ENCODE peak calls at places on chromosome 7, in nine cellular contexts. P, N, W, R, D, B, T, J and G are unnamed samples.
A peak's percentile ranks its signal among the peaks of the same experiment; 100 is the strongest.

GRCh38 chr7:16078076-16078952 is 343.0 kb downstream of the CRPPA start:
- DNase-seq in R (no peak), D (peak; percentile 71), W (peak; percentile 75), N (peak; percentile 64), B (peak; percentile 61), J (no peak), T (no peak), P (no peak), G (peak; percentile 11)

GRCh38 chr7:50656141-50656895 is 91.1 kb upstream of the DDC start:
- DNase-seq in D (peak; percentile 27), W (no peak), T (no peak), B (no peak), J (no peak), R (no peak), P (no peak), N (no peak), G (no peak)

GRCh38 chr7:81846398-81846797 is 76.6 kb upstream of the HGF start:
- DNase-seq in T (peak; percentile 35), J (no peak), B (no peak), R (no peak), W (peak; percentile 31), N (peak; percentile 74), P (no peak), D (no peak), G (no peak)

GRCh38 chr7:139422126-139422525 is 61.3 kb downstream of the KLRG2 start:
- DNase-seq in J (no peak), B (no peak), T (no peak), W (no peak), R (no peak), N (no peak), P (no peak), D (no peak), G (no peak)

GRCh38 chr7:103524042-103524907 is 78.3 kb upstream of the SLC26A5 start:
- DNase-seq in D (no peak), J (no peak), W (peak; percentile 43), T (no peak), B (peak; percentile 29), R (no peak), N (peak; percentile 68), P (no peak), G (peak; percentile 15)

GRCh38 chr7:80136276-80137045 is 1.8 kb downstream of the GNAI1 start:
- DNase-seq in W (peak; percentile 65), N (peak; percentile 63), J (no peak), T (no peak), B (no peak), D (no peak), P (no peak), R (no peak), G (no peak)

GRCh38 chr7:1709900-1710299 is 39.8 kb downstream of the ELFN1 start:
- DNase-seq in D (no peak), R (no peak), J (no peak), T (no peak), P (no peak), B (no peak), N (no peak), W (no peak), G (peak; percentile 21)

GRCh38 chr7:13144622-13145021 is 457.2 kb downstream of the ARL4A start:
- DNase-seq in T (no peak), J (no peak), D (no peak), P (no peak), B (no peak), W (peak; percentile 50), N (peak; percentile 81), R (no peak), G (no peak)

DNA sequence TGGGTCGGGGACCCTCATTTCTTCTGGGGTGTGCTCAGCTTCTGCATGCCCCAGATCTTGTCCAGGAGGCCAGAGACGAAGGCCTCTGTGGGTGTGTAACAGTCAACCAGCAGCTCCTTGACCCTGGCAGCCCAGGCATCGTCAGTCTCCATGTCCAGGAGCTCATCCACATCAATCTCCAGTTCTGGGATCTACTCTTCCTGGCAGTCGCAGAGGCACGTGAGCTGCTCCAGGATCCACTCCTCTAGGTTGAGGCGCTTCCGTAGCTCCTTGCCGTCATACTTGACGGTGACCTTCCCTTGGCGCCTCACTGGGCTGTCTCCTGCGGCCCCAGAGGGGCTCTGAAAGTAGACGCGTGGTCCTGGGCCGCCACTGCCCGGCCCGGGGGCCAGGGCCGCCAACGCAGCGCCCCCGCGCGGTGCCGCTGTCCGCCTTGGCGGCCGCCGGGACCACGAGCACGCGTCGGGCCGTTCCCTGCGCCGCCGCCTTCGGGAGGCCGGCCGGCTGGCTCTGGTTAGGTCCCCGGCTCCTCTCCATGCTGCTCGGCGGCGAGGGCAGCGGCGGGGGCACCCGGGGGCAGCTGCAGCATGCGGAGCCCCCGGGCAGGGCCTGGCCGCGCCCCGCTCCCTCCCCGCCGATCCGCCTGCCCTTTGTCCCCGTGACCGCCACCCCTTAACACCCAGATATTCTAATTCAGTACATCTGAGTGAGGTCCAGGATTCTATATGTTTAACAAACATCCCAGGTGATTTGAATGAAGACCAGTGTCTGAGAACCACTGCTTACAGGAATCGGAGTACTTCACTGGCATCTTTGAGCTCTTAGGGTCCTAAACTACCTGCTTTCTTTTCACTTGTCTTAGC is 170.5 kb downstream of the SEPTIN7 start:
- DNase-seq in D (no peak), B (no peak), T (no peak), P (peak; percentile 80), N (no peak), R (no peak), J (no peak), W (no peak), G (no peak)
- H3K4me3 ChIP-seq in D (no peak overlapping the region), B (no peak overlapping the region), T (peak overlapping the region; percentile 16), P (peak overlapping the region; percentile 17), N (no peak overlapping the region), R (peak overlapping the region; percentile 46), J (peak overlapping the region; percentile 46), W (no peak overlapping the region), G (no peak overlapping the region)

GRCh38 chr7:99643464-99643863 is 26.7 kb downstream of the ZSCAN25 start:
- DNase-seq in R (no peak), B (no peak), P (no peak), T (no peak), W (no peak), N (no peak), J (peak; percentile 45), D (no peak), G (no peak)

GRCh38 chr7:99642099-99642498 is 25.4 kb downstream of the ZSCAN25 start:
- DNase-seq in B (no peak), N (peak; percentile 26), T (no peak), J (peak; percentile 21), W (no peak), R (no peak), P (no peak), D (no peak), G (no peak)

GRCh38 chr7:99639267-99639666 is 22.5 kb downstream of the ZSCAN25 start:
- DNase-seq in D (peak; percentile 61), J (no peak), W (no peak), P (no peak), R (no peak), B (no peak), N (no peak), T (no peak), G (peak; percentile 65)

GRCh38 chr7:99644436-99644835 is 27.7 kb downstream of the ZSCAN25 start:
- DNase-seq in R (no peak), T (no peak), D (no peak), P (no peak), B (no peak), W (no peak), J (peak; percentile 17), N (no peak), G (no peak)

DNA sequence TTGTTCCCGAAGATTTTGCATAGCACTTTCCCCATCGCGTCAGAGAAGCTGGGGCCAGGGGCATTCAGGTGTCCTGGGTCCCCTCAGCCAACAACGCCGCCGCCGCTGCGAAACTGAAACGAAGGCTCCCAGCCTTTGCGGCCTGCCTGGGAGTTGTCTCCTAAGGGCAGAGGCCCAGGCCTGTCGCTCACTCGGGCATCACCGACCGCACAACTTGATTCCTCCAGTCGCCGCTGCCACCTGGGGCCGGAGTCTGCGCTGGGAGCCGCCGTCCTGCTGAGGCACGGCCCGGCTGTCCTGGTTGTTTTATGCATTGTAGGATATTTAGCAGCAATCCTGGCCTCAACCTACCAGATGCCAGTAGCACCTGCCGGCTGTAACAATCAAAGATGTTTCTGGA is 22.0 kb downstream of the ZSCAN25 start:
- DNase-seq in B (no peak), N (no peak), R (no peak), P (no peak), J (no peak), T (no peak), W (no peak), D (no peak), G (no peak)
- H3K4me3 ChIP-seq in B (no peak overlapping the region), N (no peak overlapping the region), R (no peak overlapping the region), P (no peak overlapping the region), J (no peak overlapping the region), T (no peak overlapping the region), W (no peak overlapping the region), D (no peak overlapping the region), G (no peak overlapping the region)

GRCh38 chr7:143002856-143003255 is 24.1 kb downstream of the OR9A2 start:
- DNase-seq in B (no peak), T (peak; percentile 40), R (no peak), W (no peak), P (no peak), N (no peak), J (no peak), D (no peak), G (no peak)

GRCh38 chr7:143002106-143002505 is 24.8 kb downstream of the OR9A2 start:
- DNase-seq in T (no peak), W (no peak), N (no peak), P (no peak), B (no peak), R (no peak), J (no peak), D (no peak), G (peak; percentile 20)

GRCh38 chr7:143000648-143001047 is 26.3 kb downstream of the OR9A2 start:
- DNase-seq in N (no peak), W (no peak), P (no peak), D (no peak), J (no peak), R (no peak), T (no peak), B (no peak), G (no peak)

GRCh38 chr7:143005632-143006260 is 21.2 kb downstream of the OR9A2 start:
- DNase-seq in R (no peak), P (no peak), B (no peak), D (no peak), T (no peak), J (no peak), W (no peak), N (no peak), G (no peak)

DNA sequence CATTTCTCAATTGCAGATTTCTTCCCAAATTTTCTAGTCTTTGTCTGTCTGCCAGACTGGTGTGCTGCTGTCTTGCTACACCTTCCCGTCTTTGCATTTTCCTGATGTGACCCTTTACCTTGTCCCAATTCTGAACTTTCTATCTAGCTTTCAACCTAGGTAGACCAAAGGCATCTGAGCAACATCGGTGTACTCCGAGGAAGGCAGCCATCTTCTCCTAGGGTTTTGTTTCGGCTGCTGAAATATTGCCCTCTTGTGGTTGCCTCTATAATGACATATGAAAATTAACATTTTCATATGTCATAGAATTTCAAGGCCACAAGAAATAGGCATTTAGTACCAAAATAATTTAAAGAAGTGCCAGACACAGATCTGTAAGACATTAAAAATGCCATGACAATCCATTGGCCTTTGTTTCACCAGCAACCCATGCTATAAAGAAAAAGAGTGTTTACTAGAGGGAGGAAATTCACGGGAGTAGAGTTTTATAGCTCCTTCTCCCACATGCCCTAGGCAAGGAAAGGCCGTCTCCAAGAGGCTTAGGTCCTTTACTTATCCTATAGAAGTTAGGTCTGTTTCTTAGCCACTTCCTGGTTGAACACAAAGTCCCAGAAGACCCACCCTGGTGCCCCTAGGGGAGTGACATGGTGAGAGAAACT is 23.4 kb downstream of the OR9A2 start:
- DNase-seq in P (no peak), T (no peak), N (peak; percentile 44), D (no peak), R (no peak), W (peak; percentile 61), B (peak; percentile 15), J (no peak), G (peak; percentile 27)
- H3K4me3 ChIP-seq in P (peak overlapping the region; percentile 9), T (no peak overlapping the region), N (peak overlapping the region; percentile 33), D (no peak overlapping the region), R (peak overlapping the region; percentile 52), W (no peak overlapping the region), B (no peak overlapping the region), J (peak overlapping the region; percentile 21), G (no peak overlapping the region)

DNA sequence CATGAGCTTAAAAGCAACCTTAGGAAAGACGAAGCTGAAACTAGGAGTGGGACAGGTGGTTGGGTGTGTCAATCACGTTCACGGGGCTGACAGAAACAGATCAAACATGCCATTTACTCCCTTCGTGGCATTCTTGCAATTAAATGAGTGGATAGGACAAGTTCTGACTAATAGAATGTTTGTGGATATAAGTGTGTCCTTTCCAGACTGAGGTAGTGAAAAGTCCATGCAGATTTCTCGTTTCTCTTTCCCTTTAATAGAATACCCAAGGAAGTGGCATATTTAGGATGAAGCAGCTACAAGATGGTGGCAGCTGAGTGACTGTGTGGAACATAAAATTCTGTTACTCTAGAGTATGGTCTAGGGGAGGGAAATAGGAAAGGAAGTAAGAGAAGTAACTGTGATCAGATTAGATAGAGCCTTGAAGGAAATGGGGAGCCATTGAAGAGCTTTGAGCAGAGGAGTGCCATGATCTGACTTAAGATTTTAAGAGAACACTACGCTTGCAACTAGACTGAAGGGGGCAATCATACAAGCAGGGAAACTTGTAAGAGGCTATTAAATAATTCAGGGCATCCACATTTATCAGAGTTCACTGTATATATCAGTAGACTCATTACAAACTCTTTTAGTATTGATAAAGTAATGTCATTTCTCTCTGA is 46.3 kb upstream of the HYAL4 start:
- DNase-seq in J (no peak), N (no peak), B (no peak), D (no peak), R (no peak), P (no peak), T (no peak), W (no peak), G (no peak)
- H3K4me3 ChIP-seq in J (no peak overlapping the region), N (no peak overlapping the region), B (no peak overlapping the region), D (no peak overlapping the region), R (peak overlapping the region; percentile 22), P (no peak overlapping the region), T (peak overlapping the region; percentile 8), W (no peak overlapping the region), G (no peak overlapping the region)